ENCODE peak calls at places on chromosomes 6 and 20, in five cellular contexts. U is WERI-Rb-1, T is stomach, Y is AG09309, X is tibial artery. Q is an unnamed sample.

GRCh38 chr6:3850451-3851203 is 1.5 kb downstream of the FAM50B start:
- DNase-seq in Y (no peak), T (no peak), X (no peak), U (no peak), Q (no peak)

GRCh38 chr6:6556738-6557503 is 31.6 kb upstream of the LY86 start:
- DNase-seq in U (peak), Y (peak), T (peak), X (no peak), Q (no peak)

GRCh38 chr20:43963233-43963632 is 48.6 kb downstream of the TOX2 start:
- DNase-seq in Y (no peak), X (peak), T (no peak), U (no peak), Q (no peak)

GRCh38 chr20:6282642-6283041 is 159.8 kb upstream of the FERMT1 start:
- DNase-seq in U (no peak), X (no peak), T (no peak), Y (no peak), Q (no peak)

GRCh38 chr6:47207261-47207660 is 102.4 kb downstream of the TNFRSF21 start:
- DNase-seq in X (no peak), U (no peak), T (no peak), Y (no peak), Q (no peak)

GRCh38 chr20:24766826-24767622 is 182.0 kb upstream of the CST7 start:
- DNase-seq in X (peak), T (peak), U (no peak), Y (no peak), Q (no peak)

GRCh38 chr6:159066479-159066878 is 21.7 kb upstream of the TAGAP start:
- DNase-seq in T (no peak), Y (no peak), X (no peak), U (no peak), Q (no peak)

GRCh38 chr20:6212903-6213302 is 90.1 kb upstream of the FERMT1 start:
- DNase-seq in T (no peak), Y (no peak), U (no peak), X (no peak), Q (no peak)

GRCh38 chr6:159899994-159900745 is 9.4 kb downstream of the MAS1 start:
- DNase-seq in Y (peak), U (no peak), X (no peak), T (no peak), Q (no peak)

GRCh38 chr6:30685977-30686907 is at the start of gene PPP1R18:
- DNase-seq in U (peak), T (peak), Y (no peak), X (peak), Q (peak)

GRCh38 chr6:33976425-33977360 is 169.2 kb downstream of the GRM4 start:
- DNase-seq in X (peak), Y (no peak), T (peak), U (peak), Q (no peak)

GRCh38 chr20:50226093-50226974 is 35.7 kb downstream of the CEBPB start:
- DNase-seq in U (no peak), Y (no peak), X (peak), T (no peak), Q (no peak)

GRCh38 chr6:109662192-109662591 is 28.8 kb downstream of the AK9 start:
- DNase-seq in X (no peak), Y (no peak), U (no peak), T (no peak), Q (no peak)

GRCh38 chr6:150764638-150765456 is 100.7 kb upstream of the MTHFD1L start:
- DNase-seq in X (no peak), Y (no peak), U (no peak), T (no peak), Q (no peak)
- H3K4me3 ChIP-seq in X (no peak), Y (no peak), U (no peak), T (no peak), Q (no peak)

DNA sequence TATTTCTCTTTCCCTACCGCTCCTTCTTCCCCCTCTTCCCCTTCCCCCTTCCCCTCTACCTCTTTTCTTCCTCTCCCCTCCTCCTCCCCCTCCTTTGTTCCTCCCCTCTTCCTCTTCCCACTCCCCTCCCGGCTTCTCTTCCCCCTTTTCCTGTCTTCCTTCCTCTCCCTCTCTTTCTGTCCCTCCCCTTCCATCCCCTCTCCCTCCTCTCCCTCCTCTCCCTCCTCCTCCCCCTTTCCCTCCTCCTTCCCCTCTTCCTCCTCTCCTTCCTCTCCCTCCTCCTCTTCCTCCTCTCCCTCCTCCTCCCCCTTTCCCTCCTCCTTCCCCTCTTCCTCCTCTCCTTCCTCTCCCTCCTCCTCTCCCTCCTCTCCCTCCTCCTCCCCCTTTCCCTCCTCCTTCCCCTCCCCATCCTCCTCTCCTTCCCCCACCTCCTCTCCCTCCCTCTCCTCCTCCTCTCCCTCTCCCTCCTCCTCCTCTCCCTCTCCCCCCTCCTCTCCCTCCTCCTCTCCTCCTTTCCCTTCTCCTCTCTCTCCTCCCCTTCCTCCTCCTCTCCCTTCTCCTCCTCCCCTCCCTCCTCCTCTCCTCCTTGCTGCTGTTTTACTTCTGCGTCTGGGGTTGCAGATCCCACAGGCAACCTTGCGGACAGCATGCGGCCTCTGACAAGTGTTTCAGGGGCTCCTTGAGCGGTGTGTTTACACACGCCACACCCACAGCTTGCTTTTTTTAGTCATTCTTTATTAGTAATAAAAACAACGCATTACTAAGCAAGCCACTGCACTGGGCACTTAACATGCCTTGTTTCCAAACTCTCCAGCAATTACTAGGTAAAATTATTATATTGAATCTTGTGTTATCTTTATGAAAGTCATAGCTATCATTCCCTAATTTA is 81.7 kb downstream of the TFAP2C start:
- DNase-seq in T (no peak), U (no peak), Y (no peak), X (no peak), Q (no peak)
- H3K4me3 ChIP-seq in T (no peak), U (no peak), Y (no peak), X (no peak), Q (no peak)

GRCh38 chr6:166004491-166005275 is 163.0 kb downstream of the TBXT start:
- DNase-seq in T (no peak), U (no peak), Y (no peak), X (no peak), Q (no peak)
- H3K4me3 ChIP-seq in T (no peak), U (no peak), Y (no peak), X (no peak), Q (no peak)

DNA sequence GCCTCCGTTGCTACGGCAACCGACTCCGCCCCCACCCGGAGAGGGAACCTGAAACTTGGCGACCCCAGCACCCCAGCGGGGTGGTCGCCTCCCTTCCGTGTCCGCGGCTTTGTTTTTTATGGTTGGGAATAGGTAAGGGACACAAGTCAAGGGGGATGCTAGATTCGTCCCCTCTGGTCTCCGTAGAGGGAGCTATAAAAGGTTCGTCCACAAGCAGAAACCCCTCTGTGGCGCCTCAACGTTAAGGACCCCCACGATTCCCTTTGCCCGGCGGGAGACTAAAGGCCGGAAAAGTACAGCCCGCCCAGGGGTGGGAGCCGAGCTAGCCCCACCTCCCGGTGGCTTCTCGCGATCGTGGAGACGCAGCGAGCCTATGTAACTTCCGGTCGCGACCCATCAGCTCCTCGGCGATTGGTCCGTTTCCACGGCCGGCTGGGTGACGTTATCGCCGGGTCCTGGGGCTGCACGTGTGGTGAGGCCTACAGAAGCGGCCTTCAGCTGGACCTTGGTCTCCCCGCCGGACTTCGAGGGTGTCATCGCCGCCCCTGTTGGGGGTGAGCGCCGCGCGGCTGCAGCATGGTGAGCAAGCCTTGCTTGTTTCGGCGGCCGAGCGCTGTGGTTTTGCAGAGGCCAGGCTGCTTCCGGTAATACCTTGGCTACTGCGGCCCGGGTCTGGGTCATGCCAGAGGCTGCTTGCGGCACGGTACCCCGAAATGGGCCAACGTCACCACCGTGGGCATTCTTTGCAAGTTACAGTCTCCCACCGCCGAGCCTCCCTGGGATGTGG is at the start of gene LTV1:
- DNase-seq in U (peak), X (peak), Y (peak), T (peak), Q (peak)
- H3K4me3 ChIP-seq in U (peak), X (peak), Y (peak), T (peak), Q (peak)

GRCh38 chr20:62118113-62119043 is 3.9 kb upstream of the LSM14B start:
- DNase-seq in X (no peak), T (no peak), Y (no peak), U (no peak), Q (no peak)

GRCh38 chr20:62119101-62119500 is 3.2 kb upstream of the LSM14B start:
- DNase-seq in X (no peak), Y (no peak), U (no peak), T (no peak), Q (no peak)

GRCh38 chr20:62120990-62121775 is 1.1 kb upstream of the LSM14B start:
- DNase-seq in X (no peak), T (no peak), U (peak), Y (peak), Q (peak)

GRCh38 chr20:62120365-62120762 is 1.9 kb upstream of the LSM14B start:
- DNase-seq in U (no peak), X (no peak), T (no peak), Y (no peak), Q (no peak)

GRCh38 chr20:62119591-62120364 is 2.5 kb upstream of the LSM14B start:
- DNase-seq in U (no peak), Y (no peak), X (no peak), T (no peak), Q (no peak)
- H3K4me3 ChIP-seq in U (no peak), Y (no peak), X (no peak), T (no peak), Q (no peak)

Q was measured in effector memory CD4-positive, alpha-beta T cell.